ENCODE peak calls at places on chromosomes 4 and X, in four cellular contexts. One of them, this sample, is unnamed.

GRCh38 chr4:143241892-143242291 is 57.2 kb downstream of the USP38 start:
- DNase-seq in thyroid gland: no peak
- DNase-seq in heart right ventricle: no peak
- DNase-seq in fibroblast of lung: peak
- DNase-seq in this sample: peak

GRCh38 chr4:123405212-123405856 is 8.7 kb downstream of the SPRY1 start:
- DNase-seq in thyroid gland: no peak
- DNase-seq in heart right ventricle: no peak
- DNase-seq in fibroblast of lung: no peak
- DNase-seq in this sample: no peak

GRCh38 chr4:3784469-3785291 is 18.5 kb downstream of the ADRA2C start:
- DNase-seq in thyroid gland: no peak
- DNase-seq in heart right ventricle: no peak
- DNase-seq in fibroblast of lung: no peak
- DNase-seq in this sample: no peak

GRCh38 chr4:7719354-7720174 is 220.1 kb downstream of the AFAP1 start:
- DNase-seq in thyroid gland: peak
- DNase-seq in heart right ventricle: peak
- DNase-seq in fibroblast of lung: peak
- DNase-seq in this sample: no peak

GRCh38 chrX:64975491-64975890 is 759 bp downstream of the ZC4H2 start:
- DNase-seq in thyroid gland: peak
- DNase-seq in heart right ventricle: peak
- DNase-seq in fibroblast of lung: peak
- DNase-seq in this sample: peak

GRCh38 chr4:80266902-80267380 is 477 bp downstream of the FGF5 start:
- DNase-seq in thyroid gland: no peak
- DNase-seq in heart right ventricle: no peak
- DNase-seq in fibroblast of lung: peak
- DNase-seq in this sample: peak

GRCh38 chr4:773214-773613 is 52.7 kb downstream of the CPLX1 start:
- DNase-seq in thyroid gland: no peak
- DNase-seq in heart right ventricle: peak
- DNase-seq in fibroblast of lung: no peak
- DNase-seq in this sample: no peak

GRCh38 chr4:56289934-56290333 is 97.4 kb downstream of the AASDH start:
- DNase-seq in thyroid gland: peak
- DNase-seq in heart right ventricle: no peak
- DNase-seq in fibroblast of lung: peak
- DNase-seq in this sample: peak

GRCh38 chrX:103562801-103563200 is 22.5 kb upstream of the TCEAL4 start:
- DNase-seq in thyroid gland: no peak
- DNase-seq in heart right ventricle: no peak
- DNase-seq in fibroblast of lung: no peak
- DNase-seq in this sample: no peak

GRCh38 chrX:72347366-72347765 is 41.7 kb upstream of the CITED1 start:
- DNase-seq in thyroid gland: no peak
- DNase-seq in heart right ventricle: no peak
- DNase-seq in fibroblast of lung: no peak
- DNase-seq in this sample: no peak

GRCh38 chrX:100872161-100872560 is 2.0 kb downstream of the NOX1 start:
- DNase-seq in thyroid gland: no peak
- DNase-seq in heart right ventricle: no peak
- DNase-seq in fibroblast of lung: peak
- DNase-seq in this sample: peak

GRCh38 chr4:125975861-125976397 is 661.2 kb downstream of the FAT4 start:
- DNase-seq in thyroid gland: no peak
- DNase-seq in heart right ventricle: no peak
- DNase-seq in fibroblast of lung: no peak
- DNase-seq in this sample: no peak

GRCh38 chrX:115428011-115428410 is 133.0 kb upstream of the PLS3 start:
- DNase-seq in thyroid gland: no peak
- DNase-seq in heart right ventricle: no peak
- DNase-seq in fibroblast of lung: no peak
- DNase-seq in this sample: no peak

GRCh38 chr4:168900080-168900479 is 110.0 kb downstream of the CBR4 start:
- DNase-seq in thyroid gland: no peak
- DNase-seq in heart right ventricle: peak
- DNase-seq in fibroblast of lung: no peak
- DNase-seq in this sample: no peak

GRCh38 chrX:21996872-21997271 is 35.3 kb upstream of the PHEX start:
- DNase-seq in thyroid gland: no peak
- DNase-seq in heart right ventricle: no peak
- DNase-seq in fibroblast of lung: peak
- DNase-seq in this sample: peak

GRCh38 chrX:71475906-71476305 is 57.0 kb upstream of the OGT start:
- DNase-seq in thyroid gland: no peak
- DNase-seq in heart right ventricle: no peak
- DNase-seq in fibroblast of lung: peak
- DNase-seq in this sample: no peak

GRCh38 chrX:37287741-37288424 is 61.3 kb upstream of the PRRG1 start:
- DNase-seq in thyroid gland: no peak
- DNase-seq in heart right ventricle: no peak
- DNase-seq in fibroblast of lung: no peak
- DNase-seq in this sample: no peak

GRCh38 chr4:123462007-123462406 is 65.4 kb downstream of the SPRY1 start:
- DNase-seq in thyroid gland: no peak
- DNase-seq in heart right ventricle: no peak
- DNase-seq in fibroblast of lung: no peak
- DNase-seq in this sample: no peak

GRCh38 chrX:114582264-114582632 is 1.6 kb upstream of the HTR2C start:
- DNase-seq in thyroid gland: no peak
- DNase-seq in heart right ventricle: no peak
- DNase-seq in fibroblast of lung: no peak
- DNase-seq in this sample: no peak

GRCh38 chr4:55447826-55448225 is 52.1 kb downstream of the TMEM165 start:
- DNase-seq in thyroid gland: no peak
- DNase-seq in heart right ventricle: no peak
- DNase-seq in fibroblast of lung: peak
- DNase-seq in this sample: peak

GRCh38 chr4:53861856-53862610 is 202.4 kb downstream of the CHIC2 start:
- DNase-seq in thyroid gland: peak
- DNase-seq in heart right ventricle: no peak
- DNase-seq in fibroblast of lung: peak
- DNase-seq in this sample: peak

GRCh38 chr4:156638332-156638731 is 333.3 kb downstream of the PDGFC start:
- DNase-seq in thyroid gland: no peak
- DNase-seq in heart right ventricle: no peak
- DNase-seq in fibroblast of lung: peak
- DNase-seq in this sample: peak

GRCh38 chr4:76744253-76744921 is 153.6 kb downstream of the SOWAHB start:
- DNase-seq in thyroid gland: peak
- DNase-seq in heart right ventricle: no peak
- DNase-seq in fibroblast of lung: peak
- DNase-seq in this sample: peak

GRCh38 chrX:31376408-31376807 is 304.6 kb upstream of the FTHL17 start:
- DNase-seq in thyroid gland: no peak
- DNase-seq in heart right ventricle: no peak
- DNase-seq in fibroblast of lung: no peak
- DNase-seq in this sample: no peak

GRCh38 chr4:153079824-153080486 is 124.3 kb upstream of the TRIM2 start:
- DNase-seq in thyroid gland: no peak
- DNase-seq in heart right ventricle: no peak
- DNase-seq in fibroblast of lung: no peak
- DNase-seq in this sample: no peak

GRCh38 chr4:76943129-76943620 is 6.4 kb upstream of the SEPTIN11 start:
- DNase-seq in thyroid gland: no peak
- DNase-seq in heart right ventricle: no peak
- DNase-seq in fibroblast of lung: peak
- DNase-seq in this sample: peak

GRCh38 chrX:135740683-135741149 is 27.3 kb downstream of the CT45A3 start:
- DNase-seq in thyroid gland: no peak
- DNase-seq in heart right ventricle: no peak
- DNase-seq in fibroblast of lung: no peak
- DNase-seq in this sample: no peak

GRCh38 chr4:41638806-41639205 is 100.8 kb downstream of the LIMCH1 start:
- DNase-seq in thyroid gland: no peak
- DNase-seq in heart right ventricle: no peak
- DNase-seq in fibroblast of lung: no peak
- DNase-seq in this sample: no peak

GRCh38 chr4:102439835-102440234 is 61.3 kb upstream of the NFKB1 start:
- DNase-seq in thyroid gland: no peak
- DNase-seq in heart right ventricle: no peak
- DNase-seq in fibroblast of lung: peak
- DNase-seq in this sample: peak

GRCh38 chr4:153099391-153100140 is 104.7 kb upstream of the TRIM2 start:
- DNase-seq in thyroid gland: no peak
- DNase-seq in heart right ventricle: no peak
- DNase-seq in fibroblast of lung: no peak
- DNase-seq in this sample: no peak

GRCh38 chr4:20180509-20180908 is 71.2 kb upstream of the SLIT2 start:
- DNase-seq in thyroid gland: no peak
- DNase-seq in heart right ventricle: no peak
- DNase-seq in fibroblast of lung: no peak
- DNase-seq in this sample: no peak

GRCh38 chr4:43843501-43843900 is 605.1 kb downstream of the KCTD8 start:
- DNase-seq in thyroid gland: peak
- DNase-seq in heart right ventricle: no peak
- DNase-seq in fibroblast of lung: peak
- DNase-seq in this sample: peak

GRCh38 chrX:153600032-153600373 is 1.1 kb upstream of the CCNQ start:
- DNase-seq in thyroid gland: no peak
- DNase-seq in heart right ventricle: no peak
- DNase-seq in fibroblast of lung: no peak
- DNase-seq in this sample: no peak

GRCh38 chr4:188107931-188108843 is 1.2 kb downstream of the TRIML2 start:
- DNase-seq in thyroid gland: no peak
- DNase-seq in heart right ventricle: no peak
- DNase-seq in fibroblast of lung: peak
- DNase-seq in this sample: no peak

GRCh38 chrX:28120076-28120475 is 138.8 kb upstream of the DCAF8L1 start:
- DNase-seq in thyroid gland: no peak
- DNase-seq in heart right ventricle: no peak
- DNase-seq in fibroblast of lung: no peak
- DNase-seq in this sample: no peak

GRCh38 chrX:20594985-20595384 is 328.3 kb upstream of the RPS6KA3 start:
- DNase-seq in thyroid gland: no peak
- DNase-seq in heart right ventricle: no peak
- DNase-seq in fibroblast of lung: peak
- DNase-seq in this sample: peak

GRCh38 chr4:89639395-89639794 is 197.6 kb downstream of the SNCA start:
- DNase-seq in thyroid gland: no peak
- DNase-seq in heart right ventricle: no peak
- DNase-seq in fibroblast of lung: no peak
- DNase-seq in this sample: no peak

GRCh38 chr4:89645512-89645911 is 191.4 kb downstream of the SNCA start:
- DNase-seq in thyroid gland: no peak
- DNase-seq in heart right ventricle: no peak
- DNase-seq in fibroblast of lung: no peak
- DNase-seq in this sample: no peak

GRCh38 chr4:89640620-89641366 is 196.2 kb downstream of the SNCA start:
- DNase-seq in thyroid gland: peak
- DNase-seq in heart right ventricle: peak
- DNase-seq in fibroblast of lung: peak
- DNase-seq in this sample: peak

DNA sequence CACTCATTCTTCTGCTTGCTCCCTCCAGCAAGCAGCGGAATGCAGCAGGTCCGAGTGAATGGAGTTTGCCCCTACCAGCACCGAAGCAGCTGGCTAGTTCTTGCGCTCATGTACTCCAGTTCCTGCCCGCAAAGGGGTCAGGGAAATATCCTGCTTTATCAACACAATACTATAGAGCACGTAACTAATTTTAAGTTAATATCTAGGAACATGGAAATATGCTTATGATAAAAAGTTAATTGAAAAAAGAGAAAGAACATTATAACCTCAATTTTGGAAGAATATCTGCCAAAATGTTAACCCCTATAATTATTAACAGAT is 195.6 kb downstream of the SNCA start:
- DNase-seq in thyroid gland: no peak
- DNase-seq in heart right ventricle: no peak
- DNase-seq in fibroblast of lung: no peak
- DNase-seq in this sample: no peak
- TF ChIP-seq CTCF in thyroid gland: no peak
- TF ChIP-seq CTCF in heart right ventricle: no peak
- TF ChIP-seq CTCF in fibroblast of lung: no peak
- TF ChIP-seq CTCF in this sample: no peak

DNA sequence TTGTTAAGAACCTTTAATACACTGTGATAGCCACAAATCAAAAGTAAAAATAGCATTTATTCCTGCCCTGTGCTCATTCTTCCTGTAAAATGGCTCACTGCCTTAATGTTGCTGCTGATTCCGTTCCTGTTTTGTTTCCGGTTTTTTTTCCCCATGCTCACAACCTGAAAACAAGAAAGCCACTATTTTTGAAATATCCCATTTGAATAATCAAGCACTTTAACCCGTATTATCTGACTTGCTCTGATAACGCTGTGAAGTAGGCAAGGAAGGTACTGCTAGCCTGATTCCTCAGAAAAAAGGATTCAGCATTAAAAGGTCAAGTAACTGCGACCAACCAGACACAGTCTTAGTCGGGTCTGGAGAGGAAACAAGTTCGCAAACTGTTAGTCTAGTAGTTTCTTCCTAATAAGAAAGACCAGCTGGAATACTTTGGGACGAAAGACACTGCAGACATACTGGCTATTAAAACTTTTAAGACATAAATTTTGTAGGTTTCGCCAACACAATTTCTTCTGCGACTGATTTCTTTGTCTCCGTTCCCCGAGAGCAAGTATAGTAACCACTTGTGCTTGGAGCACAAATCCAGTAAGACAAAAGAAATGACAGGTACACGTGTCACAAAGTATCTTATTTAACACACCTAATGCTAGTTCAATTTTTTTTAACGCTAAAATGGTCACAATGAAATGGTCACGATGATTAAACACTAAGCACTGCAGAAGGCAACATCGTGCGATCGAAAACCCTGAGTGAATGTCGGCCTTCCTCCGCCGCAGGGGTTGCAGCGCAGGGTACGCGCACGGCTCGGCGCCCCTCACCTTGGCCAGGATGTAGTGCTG is 799 bp downstream of the COX18 start:
- DNase-seq in thyroid gland: no peak
- DNase-seq in heart right ventricle: no peak
- DNase-seq in fibroblast of lung: peak
- DNase-seq in this sample: peak
- H3K27ac ChIP-seq in thyroid gland: peak
- H3K27ac ChIP-seq in heart right ventricle: peak
- H3K27ac ChIP-seq in fibroblast of lung: peak
- H3K27ac ChIP-seq in this sample: peak

GRCh38 chrX:51614353-51614752 is 4.4 kb downstream of the CENPVL3 start:
- DNase-seq in thyroid gland: no peak
- DNase-seq in heart right ventricle: no peak
- DNase-seq in fibroblast of lung: peak
- DNase-seq in this sample: peak
- TF ChIP-seq CTCF in thyroid gland: no peak
- TF ChIP-seq CTCF in heart right ventricle: peak
- TF ChIP-seq CTCF in fibroblast of lung: peak
- TF ChIP-seq CTCF in this sample: peak

GRCh38 chr4:95415346-95415771 is 133.4 kb downstream of the UNC5C start:
- DNase-seq in thyroid gland: no peak
- DNase-seq in heart right ventricle: no peak
- DNase-seq in fibroblast of lung: peak
- DNase-seq in this sample: peak
- H3K27ac ChIP-seq in thyroid gland: no peak
- H3K27ac ChIP-seq in heart right ventricle: no peak
- H3K27ac ChIP-seq in fibroblast of lung: no peak
- H3K27ac ChIP-seq in this sample: no peak